ENCODE peak calls at places on chromosomes 5 and 9, in ten cellular contexts. J is iPS-NIHi11; E is effector memory CD8-positive, alpha-beta T cell; W is ACHN; I is skeletal muscle cell; Q is C1 segment of cervical spinal cord; G is endothelial cell of umbilical vein; T is cardiac muscle cell; N is pons; K is AML-193. L is an unnamed sample.

GRCh38 chr9:129776566-129776937 is 23.7 kb upstream of the PTGES start:
- DNase-seq in E (no peak), G (no peak), J (no peak), I (no peak), Q (no peak), T (no peak), W (no peak), K (no peak), N (no peak), L (no peak)

GRCh38 chr9:37107701-37108100 is 12.7 kb upstream of the ZCCHC7 start:
- DNase-seq in N (no peak), K (no peak), Q (no peak), I (no peak), G (no peak), E (no peak), W (no peak), J (no peak), T (no peak), L (no peak)

GRCh38 chr9:115944166-115944948 is 209.2 kb upstream of the PAPPA start:
- DNase-seq in W (peak), Q (no peak), I (peak), N (no peak), K (no peak), G (peak), T (peak), J (peak), E (no peak), L (no peak)

GRCh38 chr5:91272858-91273257 is 110.3 kb downstream of the ARRDC3 start:
- DNase-seq in E (no peak), T (no peak), N (no peak), I (no peak), J (no peak), Q (no peak), W (no peak), G (no peak), K (no peak), L (no peak)

GRCh38 chr5:180086816-180087426 is 15.4 kb upstream of the RNF130 start:
- DNase-seq in K (no peak), T (no peak), G (no peak), Q (no peak), J (no peak), N (no peak), I (no peak), W (no peak), E (no peak), L (peak)

GRCh38 chr5:79847561-79847960 is 143.5 kb downstream of the MTX3 start:
- DNase-seq in W (no peak), J (no peak), N (no peak), G (no peak), K (no peak), Q (no peak), I (no peak), E (no peak), T (no peak), L (no peak)

GRCh38 chr5:80414113-80414512 is 6.2 kb downstream of the ZFYVE16 start:
- DNase-seq in N (no peak), J (no peak), Q (no peak), K (peak), W (no peak), G (no peak), E (no peak), I (no peak), T (no peak), L (no peak)

GRCh38 chr9:124754289-124754688 is 16.8 kb downstream of the NR6A1 start:
- DNase-seq in N (no peak), T (peak), E (no peak), J (no peak), I (no peak), G (peak), W (no peak), K (peak), Q (no peak), L (no peak)

GRCh38 chr5:17113174-17113941 is 104.1 kb upstream of the BASP1 start:
- DNase-seq in K (no peak), W (peak), T (no peak), G (no peak), N (no peak), I (peak), E (no peak), J (no peak), Q (no peak), L (no peak)

GRCh38 chr5:38154615-38155204 is 103.6 kb upstream of the EGFLAM start:
- DNase-seq in I (no peak), K (no peak), J (no peak), T (no peak), E (no peak), Q (no peak), N (no peak), G (no peak), W (no peak), L (no peak)

GRCh38 chr9:19154135-19154612 is 26.9 kb upstream of the PLIN2 start:
- DNase-seq in E (no peak), K (peak), W (no peak), I (peak), G (no peak), Q (no peak), T (no peak), N (peak), J (no peak), L (no peak)

GRCh38 chr5:179276838-179277395 is 68.3 kb downstream of the ADAMTS2 start:
- DNase-seq in Q (no peak), N (no peak), T (peak), E (no peak), K (no peak), G (no peak), J (peak), W (no peak), I (no peak), L (no peak)

GRCh38 chr5:137896560-137896959 is 7.3 kb downstream of the PKD2L2 start:
- DNase-seq in Q (no peak), I (no peak), J (no peak), E (no peak), W (no peak), N (no peak), T (no peak), K (no peak), G (peak), L (no peak)

GRCh38 chr9:124320062-124320973 is 62.6 kb downstream of the NEK6 start:
- DNase-seq in W (peak), K (peak), Q (no peak), E (peak), G (peak), T (peak), I (no peak), J (peak), N (peak), L (peak)

GRCh38 chr9:16884952-16885513 is 14.6 kb upstream of the BNC2 start:
- DNase-seq in T (no peak), I (peak), E (peak), W (no peak), K (peak), J (no peak), Q (peak), N (peak), G (no peak), L (no peak)

GRCh38 chr5:120092649-120093048 is 371.5 kb upstream of the PRR16 start:
- DNase-seq in G (no peak), T (no peak), J (no peak), W (no peak), I (no peak), E (no peak), K (no peak), N (no peak), Q (no peak), L (no peak)

GRCh38 chr5:167816354-167816753 is 475.1 kb upstream of the WWC1 start:
- DNase-seq in K (peak), N (peak), E (no peak), J (no peak), W (no peak), I (no peak), G (no peak), T (no peak), Q (no peak), L (no peak)

GRCh38 chr9:129412814-129413536 is 207.9 kb downstream of the C9orf50 start:
- DNase-seq in W (peak), I (peak), K (peak), T (peak), Q (peak), E (peak), J (peak), G (peak), N (peak), L (peak)

GRCh38 chr5:32087086-32088082 is 86.7 kb downstream of the GOLPH3 start:
- DNase-seq in G (no peak), K (no peak), T (no peak), W (no peak), J (no peak), Q (no peak), N (no peak), I (no peak), E (no peak), L (no peak)

L was measured in posterior cingulate gyrus.